ENCODE peak calls at places on chromosomes 16 and 17, in ten cellular contexts. Z is transverse colon; C is HFFc6; A is activated T-helper 1 cell treated with anti-CD3 and anti-CD28 coated beads, Interleukin-2, amount 50 U/mL, for 16 hours; V is stimulated activated CD8-positive, alpha-beta memory T cell treated with anti-CD3 and anti-CD28 coated beads, Interleukin-4, amount 100 ng/mL, for 4 hours; R is NCI-H2029 treated with DMSO at 0.1 percent for 48 hours; J is T-helper 2 cell; W is stimulated activated CD4-positive, alpha-beta T cell treated with anti-CD3 and anti-CD28 coated beads, Interleukin-15, amount 100 ng/mL, for 48 hours; D is CD4-positive, CD25-positive, alpha-beta regulatory T cell; P is effector CD4-positive, alpha-beta T cell. L is an unnamed sample.

GRCh38 chr17:44503080-44503842 is at the start of gene GPATCH8:
- DNase-seq in Z (peak), C (peak), A (peak), V (peak), R (peak), J (peak), W (peak), D (peak), P (peak), L (peak)

GRCh38 chr17:17420561-17421269 is 56.1 kb upstream of the MED9 start:
- DNase-seq in Z (no peak), C (no peak), A (no peak), V (no peak), R (no peak), J (no peak), W (no peak), D (no peak), P (no peak), L (no peak)

GRCh38 chr16:86930001-86930400 is 351.7 kb downstream of the FOXL1 start:
- DNase-seq in Z (no peak), C (no peak), A (no peak), V (no peak), R (no peak), J (no peak), W (no peak), D (no peak), P (no peak), L (no peak)

GRCh38 chr17:44556114-44556853 is 1.0 kb upstream of the FZD2 start:
- DNase-seq in Z (peak), C (no peak), A (no peak), V (no peak), R (peak), J (no peak), W (no peak), D (no peak), P (no peak), L (peak)

GRCh38 chr16:9159839-9160550 is 68.6 kb downstream of the HAPSTR1 start:
- DNase-seq in Z (peak), C (peak), A (no peak), V (no peak), R (peak), J (no peak), W (peak), D (peak), P (no peak), L (peak)

GRCh38 chr17:60386475-60387058 is 5.4 kb downstream of the USP32 start:
- DNase-seq in Z (no peak), C (no peak), A (no peak), V (no peak), R (no peak), J (no peak), W (no peak), D (no peak), P (no peak), L (no peak)

GRCh38 chr16:67936876-67937605 is 391 bp upstream of the PSMB10 start:
- DNase-seq in Z (peak), C (peak), A (no peak), V (peak), R (no peak), J (peak), W (no peak), D (peak), P (peak), L (peak)

GRCh38 chr16:10314811-10315210 is 71.0 kb upstream of the ATF7IP2 start:
- DNase-seq in Z (no peak), C (no peak), A (no peak), V (no peak), R (no peak), J (no peak), W (no peak), D (peak), P (no peak), L (peak)

GRCh38 chr17:28846231-28846630 is 3.6 kb upstream of the FAM222B start:
- DNase-seq in Z (no peak), C (no peak), A (no peak), V (no peak), R (no peak), J (no peak), W (no peak), D (no peak), P (no peak), L (no peak)

GRCh38 chr17:19897108-19897854 is 29.5 kb upstream of the ULK2 start:
- DNase-seq in Z (peak), C (peak), A (no peak), V (no peak), R (peak), J (no peak), W (no peak), D (no peak), P (no peak), L (no peak)

GRCh38 chr16:87598431-87598830 is 3.9 kb upstream of the JPH3 start:
- DNase-seq in Z (no peak), C (no peak), A (no peak), V (no peak), R (no peak), J (no peak), W (no peak), D (no peak), P (no peak), L (no peak)

GRCh38 chr17:29210879-29211278 is 30.7 kb upstream of the MYO18A start:
- DNase-seq in Z (no peak), C (no peak), A (no peak), V (no peak), R (no peak), J (no peak), W (no peak), D (no peak), P (no peak), L (no peak)

GRCh38 chr17:40530988-40531971 is 29.9 kb upstream of the TNS4 start:
- DNase-seq in Z (no peak), C (no peak), A (no peak), V (peak), R (no peak), J (peak), W (peak), D (peak), P (peak), L (no peak)

GRCh38 chr17:77999413-78000173 is 41.1 kb downstream of the TNRC6C start:
- DNase-seq in Z (no peak), C (peak), A (no peak), V (no peak), R (no peak), J (no peak), W (no peak), D (no peak), P (no peak), L (no peak)

GRCh38 chr16:4094138-4094773 is 22.0 kb downstream of the ADCY9 start:
- DNase-seq in Z (no peak), C (no peak), A (no peak), V (no peak), R (no peak), J (no peak), W (no peak), D (no peak), P (no peak), L (no peak)

GRCh38 chr17:43826206-43826605 is 6.7 kb downstream of the MPP3 start:
- DNase-seq in Z (no peak), C (no peak), A (no peak), V (no peak), R (no peak), J (no peak), W (no peak), D (no peak), P (no peak), L (no peak)

GRCh38 chr16:85916141-85916890 is 17.4 kb downstream of the IRF8 start:
- DNase-seq in Z (peak), C (no peak), A (no peak), V (no peak), R (no peak), J (no peak), W (no peak), D (no peak), P (no peak), L (no peak)

GRCh38 chr17:49741009-49741691 is 22.8 kb downstream of the FAM117A start:
- DNase-seq in Z (no peak), C (no peak), A (no peak), V (no peak), R (no peak), J (no peak), W (no peak), D (no peak), P (no peak), L (peak)

GRCh38 chr16:12611006-12611477 is 192.6 kb downstream of the CPPED1 start:
- DNase-seq in Z (no peak), C (no peak), A (no peak), V (no peak), R (no peak), J (no peak), W (no peak), D (no peak), P (no peak), L (no peak)

GRCh38 chr16:69089091-69089912 is 16.2 kb upstream of the HAS3 start:
- DNase-seq in Z (no peak), C (no peak), A (no peak), V (no peak), R (peak), J (no peak), W (no peak), D (no peak), P (no peak), L (no peak)

GRCh38 chr17:37259030-37259735 is 116.6 kb upstream of the C17orf78 start:
- DNase-seq in Z (no peak), C (peak), A (no peak), V (no peak), R (no peak), J (no peak), W (no peak), D (no peak), P (no peak), L (no peak)

GRCh38 chr17:72249441-72249840 is 128.6 kb downstream of the SOX9 start:
- DNase-seq in Z (peak), C (no peak), A (no peak), V (no peak), R (no peak), J (no peak), W (no peak), D (no peak), P (no peak), L (no peak)

GRCh38 chr16:58801838-58802237 is 67.7 kb upstream of the GOT2 start:
- DNase-seq in Z (no peak), C (no peak), A (no peak), V (no peak), R (no peak), J (no peak), W (no peak), D (no peak), P (no peak), L (no peak)

GRCh38 chr16:86503830-86504229 is 6.5 kb upstream of the FOXF1 start:
- DNase-seq in Z (no peak), C (no peak), A (no peak), V (no peak), R (no peak), J (no peak), W (no peak), D (no peak), P (no peak), L (no peak)

GRCh38 chr16:56848955-56849689 is 15.9 kb upstream of the SLC12A3 start:
- DNase-seq in Z (no peak), C (peak), A (no peak), V (no peak), R (no peak), J (no peak), W (no peak), D (no peak), P (no peak), L (no peak)

GRCh38 chr16:30660424-30661251 is 2.4 kb downstream of the FBRS start:
- DNase-seq in Z (peak), C (no peak), A (peak), V (peak), R (no peak), J (peak), W (peak), D (peak), P (peak), L (peak)

GRCh38 chr17:17269926-17270773 is 10.9 kb downstream of the COPS3 start:
- DNase-seq in Z (no peak), C (no peak), A (no peak), V (no peak), R (no peak), J (no peak), W (no peak), D (peak), P (no peak), L (peak)